ENCODE peak calls at places on chromosomes 16 and 17, in seven cellular contexts. S is IMR-90, A is right lobe of liver, O is BE2C, W is astrocyte of the spinal cord, V is cardiac fibroblast, D is H1. Y is an unnamed sample.

GRCh38 chr17:62824290-62825135 is 16.4 kb upstream of the MARCHF10 start:
- DNase-seq in S (peak), A (no peak), D (peak), V (peak), O (no peak), W (peak), Y (peak)

GRCh38 chr16:88344411-88345030 is 38.2 kb upstream of the ZNF469 start:
- DNase-seq in D (no peak), A (peak), O (no peak), S (no peak), W (no peak), V (no peak), Y (no peak)

GRCh38 chr16:49924078-49924477 is 68.2 kb upstream of the ZNF423 start:
- DNase-seq in S (no peak), O (peak), V (peak), D (no peak), A (no peak), W (no peak), Y (peak)

GRCh38 chr16:66258916-66259845 is 107.3 kb upstream of the CDH5 start:
- DNase-seq in D (no peak), W (no peak), A (no peak), V (no peak), O (no peak), S (no peak), Y (no peak)

GRCh38 chr16:354971-355441 is 2.5 kb upstream of the AXIN1 start:
- DNase-seq in S (no peak), V (no peak), A (no peak), O (no peak), D (no peak), W (no peak), Y (no peak)

GRCh38 chr17:58572846-58573245 is 58.4 kb upstream of the MTMR4 start:
- DNase-seq in W (no peak), D (no peak), S (no peak), V (no peak), O (no peak), A (no peak), Y (no peak)

GRCh38 chr17:46782250-46782953 is 36.1 kb downstream of the WNT3 start:
- DNase-seq in V (peak), A (no peak), S (no peak), O (peak), W (peak), D (no peak), Y (no peak)

GRCh38 chr16:4266372-4266771 is 6.5 kb downstream of the TFAP4 start:
- DNase-seq in V (peak), D (no peak), S (no peak), O (peak), A (no peak), W (peak), Y (peak)

GRCh38 chr17:42725143-42725542 is 19.7 kb downstream of the EZH1 start:
- DNase-seq in A (no peak), O (no peak), V (no peak), W (no peak), S (no peak), D (no peak), Y (no peak)

GRCh38 chr16:1808691-1809090 is 15.2 kb upstream of the IGFALS start:
- DNase-seq in W (no peak), V (no peak), D (no peak), S (no peak), A (no peak), O (no peak), Y (no peak)

GRCh38 chr17:65797809-65798208 is 236.4 kb upstream of the AXIN2 start:
- DNase-seq in S (no peak), A (no peak), O (peak), V (peak), D (peak), W (no peak), Y (peak)

GRCh38 chr17:49575524-49576120 is at the start of gene NXPH3:
- DNase-seq in W (no peak), S (peak), V (peak), D (no peak), A (peak), O (peak), Y (peak)

GRCh38 chr16:49491111-49491670 is 117.6 kb downstream of the C16orf78 start:
- DNase-seq in O (no peak), S (no peak), W (no peak), D (no peak), A (no peak), V (no peak), Y (no peak)

GRCh38 chr16:56226187-56226586 is 34.9 kb downstream of the GNAO1 start:
- DNase-seq in W (no peak), A (peak), V (no peak), O (no peak), S (no peak), D (no peak), Y (peak)

GRCh38 chr16:15518412-15519351 is 84.3 kb downstream of the BMERB1 start:
- DNase-seq in O (peak), S (peak), V (peak), D (no peak), A (no peak), W (peak), Y (peak)

GRCh38 chr16:73000020-73000906 is 47.7 kb downstream of the ZFHX3 start:
- DNase-seq in D (no peak), V (peak), W (peak), O (no peak), A (no peak), S (no peak), Y (peak)

GRCh38 chr17:82230627-82231311 is 1.9 kb downstream of the SLC16A3 start:
- DNase-seq in O (peak), W (peak), V (peak), D (no peak), A (peak), S (peak), Y (peak)

GRCh38 chr17:63476857-63477470 is at the start of gene ACE:
- DNase-seq in A (peak), V (no peak), W (no peak), O (peak), S (peak), D (no peak), Y (no peak)

GRCh38 chr17:72587773-72588511 is 467.1 kb downstream of the SOX9 start:
- DNase-seq in O (no peak), D (no peak), V (peak), W (peak), A (no peak), S (peak), Y (no peak)

GRCh38 chr16:71894229-71894920 is 956 bp upstream of the IST1 start:
- DNase-seq in V (peak), S (peak), O (peak), D (peak), W (peak), A (peak), Y (peak)

GRCh38 chr16:68994324-68994723 is 111.1 kb upstream of the HAS3 start:
- DNase-seq in V (no peak), D (no peak), A (no peak), O (no peak), W (no peak), S (no peak), Y (no peak)

GRCh38 chr17:83103200-83103937 is 24.0 kb downstream of the METRNL start:
- DNase-seq in D (no peak), O (no peak), W (no peak), S (peak), A (no peak), V (no peak), Y (peak)

GRCh38 chr16:69223882-69224281 is 36.9 kb downstream of the SNTB2 start:
- DNase-seq in V (peak), O (no peak), D (no peak), S (peak), A (no peak), W (peak), Y (peak)

GRCh38 chr17:1160591-1161041 is 19.2 kb downstream of the ABR start:
- DNase-seq in D (no peak), O (no peak), S (no peak), W (no peak), A (no peak), V (no peak), Y (no peak)

GRCh38 chr17:933168-934083 is 46.1 kb downstream of the NXN start:
- DNase-seq in O (no peak), S (peak), D (no peak), W (peak), A (no peak), V (peak), Y (peak)

GRCh38 chr17:65457635-65458257 is 103.7 kb downstream of the AXIN2 start:
- DNase-seq in W (no peak), A (no peak), O (no peak), S (no peak), D (no peak), V (no peak), Y (no peak)

GRCh38 chr17:58414596-58414997 is 2.7 kb downstream of the RNF43 start:
- DNase-seq in A (no peak), W (no peak), V (no peak), D (no peak), S (no peak), O (no peak), Y (no peak)

GRCh38 chr17:83009414-83010322 is 69.7 kb upstream of the METRNL start:
- DNase-seq in A (no peak), O (no peak), D (no peak), V (no peak), S (no peak), W (no peak), Y (no peak)

GRCh38 chr16:31138621-31139578 is 3.4 kb upstream of the PRSS8 start:
- DNase-seq in D (no peak), O (peak), W (peak), A (no peak), V (peak), S (peak), Y (peak)

GRCh38 chr16:75555707-75556512 is at the start of gene TMEM231:
- DNase-seq in W (peak), O (peak), S (peak), D (peak), A (peak), V (peak), Y (peak)

GRCh38 chr17:19714542-19715411 is 1.6 kb downstream of the SLC47A2 start:
- DNase-seq in O (no peak), D (no peak), V (no peak), S (no peak), W (no peak), A (no peak), Y (no peak)
- TF ChIP-seq CTCF in O (no peak), D (peak), V (no peak), S (no peak), W (no peak), A (no peak), Y (no peak)

GRCh38 chr17:18262641-18263040 is 2.2 kb downstream of the MIEF2 start:
- DNase-seq in S (no peak), A (no peak), V (no peak), W (no peak), O (no peak), D (no peak), Y (no peak)

GRCh38 chr17:18261146-18261515 is 669 bp downstream of the MIEF2 start:
- DNase-seq in O (no peak), S (peak), A (peak), V (peak), W (peak), D (no peak), Y (peak)

GRCh38 chr17:18262111-18262510 is 1.6 kb downstream of the MIEF2 start:
- DNase-seq in W (no peak), S (no peak), A (no peak), D (no peak), V (no peak), O (no peak), Y (no peak)

GRCh38 chr17:18260332-18261145 is at the start of gene MIEF2:
- DNase-seq in S (peak), D (peak), O (peak), V (peak), W (peak), A (peak), Y (peak)

GRCh38 chr17:18261659-18262058 is 1.2 kb downstream of the MIEF2 start:
- DNase-seq in S (no peak), A (no peak), V (no peak), O (no peak), D (no peak), W (no peak), Y (no peak)
- H3K4me3 ChIP-seq in S (peak), A (peak), V (peak), O (no peak), D (peak), W (peak), Y (no peak)

DNA sequence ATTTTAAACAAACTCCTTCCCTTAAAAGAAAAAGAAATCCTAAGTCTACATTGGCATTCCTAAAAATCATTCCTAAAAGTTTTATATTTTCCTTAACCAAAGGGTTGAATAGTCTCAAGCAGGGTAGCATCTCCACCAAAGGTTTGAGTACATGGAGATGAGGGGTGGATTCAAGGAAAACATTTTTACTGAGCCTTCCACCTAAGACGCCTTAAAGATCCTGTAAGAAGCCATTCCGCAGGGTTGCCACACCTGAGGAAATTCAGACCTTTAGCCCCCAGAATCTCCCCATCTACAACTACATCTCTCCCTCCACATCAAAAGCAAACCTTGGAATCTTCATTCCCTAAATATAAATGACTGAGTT is 7.7 kb upstream of the AKTIP start:
- DNase-seq in W (no peak), S (no peak), O (no peak), D (no peak), V (no peak), A (no peak), Y (no peak)
- TF ChIP-seq CTCF in W (no peak), S (no peak), O (no peak), D (no peak), V (no peak), A (no peak), Y (no peak)

DNA sequence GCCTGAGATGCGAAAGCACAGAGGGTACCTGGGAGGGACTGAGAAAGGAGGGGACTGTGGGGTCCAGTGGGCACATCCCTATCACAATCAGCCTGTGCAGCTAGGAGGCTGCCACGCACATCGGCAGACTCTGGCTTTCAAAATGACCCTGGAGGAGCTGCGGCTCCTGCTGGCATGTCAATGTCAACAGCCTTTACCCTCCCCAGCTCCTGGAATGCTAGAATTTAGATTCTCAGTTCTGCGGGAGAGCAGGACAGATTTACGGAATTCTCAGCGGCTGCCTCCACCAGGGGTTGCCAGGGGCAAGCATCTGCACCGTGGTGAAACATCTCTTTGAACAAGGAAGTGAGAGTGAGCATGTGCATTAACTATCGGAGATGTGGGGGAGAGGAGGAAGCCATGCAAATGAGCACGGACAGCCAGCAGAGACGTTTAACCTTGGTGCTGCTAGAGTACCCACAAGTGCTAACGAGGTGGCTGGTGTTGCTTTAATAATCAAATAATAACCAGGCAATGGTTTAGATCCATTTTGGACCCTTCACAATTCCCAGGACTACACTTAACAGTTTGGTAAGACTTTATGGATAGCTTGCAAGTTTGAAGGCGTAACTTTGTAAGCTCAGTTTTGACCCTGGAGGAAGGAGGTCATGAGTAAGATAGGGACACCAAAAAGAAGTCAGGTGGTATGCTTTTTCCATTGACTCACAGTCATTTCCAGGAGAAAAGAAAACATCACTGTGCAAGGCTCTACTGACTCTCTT is 54.1 kb downstream of the XYLT1 start:
- DNase-seq in W (peak), O (no peak), A (no peak), D (no peak), V (peak), S (peak), Y (peak)
- H3K4me3 ChIP-seq in W (no peak), O (no peak), A (no peak), D (peak), V (no peak), S (no peak), Y (no peak)

DNA sequence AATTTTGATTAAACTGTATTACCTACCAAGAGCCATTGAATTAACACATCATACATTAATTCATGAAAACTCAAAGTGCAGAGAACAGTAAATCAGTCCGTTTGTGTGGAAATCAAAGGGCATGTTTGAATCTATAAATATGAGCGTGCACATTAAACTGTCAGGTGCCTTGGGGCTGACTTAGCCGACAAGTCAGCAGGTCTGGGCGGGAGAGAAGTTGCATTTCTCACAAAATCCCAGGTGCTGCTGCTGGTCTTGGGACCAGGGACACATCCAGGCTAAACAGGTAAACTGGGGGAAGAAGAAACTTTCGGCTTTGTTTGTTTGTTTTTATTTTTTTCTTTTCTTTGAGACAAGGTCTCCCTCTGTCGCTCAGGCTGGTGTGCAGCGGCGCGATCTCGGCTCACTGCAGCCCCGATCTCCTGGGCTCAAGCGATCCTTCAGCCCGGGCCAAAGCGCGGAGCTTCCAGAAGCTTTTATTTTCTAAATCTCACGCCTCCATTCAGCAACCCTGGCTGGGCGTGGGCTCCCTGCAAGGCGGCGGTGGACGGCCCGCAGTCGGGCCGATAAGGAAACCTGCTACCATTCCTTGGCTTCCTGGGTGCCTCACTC is 213.9 kb downstream of the MRTFB start:
- DNase-seq in V (peak), O (peak), D (no peak), S (no peak), W (peak), A (peak), Y (peak)
- TF ChIP-seq CTCF in V (peak), O (peak), D (peak), S (peak), W (peak), A (peak), Y (peak)

GRCh38 chr17:50817142-50817751 is 18.1 kb upstream of the WFIKKN2 start:
- DNase-seq in A (no peak), V (peak), W (no peak), D (no peak), S (no peak), O (peak), Y (peak)
- H3K4me3 ChIP-seq in A (no peak), V (no peak), W (no peak), D (no peak), S (no peak), O (peak), Y (no peak)

GRCh38 chr17:9979463-9979995 is 74.5 kb upstream of the RCVRN start:
- DNase-seq in S (peak), V (peak), D (no peak), O (no peak), A (no peak), W (no peak), Y (peak)

GRCh38 chr17:9981344-9981915 is 76.4 kb upstream of the RCVRN start:
- DNase-seq in W (no peak), O (no peak), D (no peak), V (no peak), S (no peak), A (no peak), Y (no peak)

GRCh38 chr17:9984768-9985167 is 79.7 kb upstream of the RCVRN start:
- DNase-seq in V (no peak), D (no peak), W (no peak), A (no peak), O (no peak), S (no peak), Y (no peak)

GRCh38 chr17:9985622-9986021 is 80.6 kb upstream of the RCVRN start:
- DNase-seq in A (no peak), W (no peak), V (no peak), D (no peak), O (no peak), S (no peak), Y (no peak)

DNA sequence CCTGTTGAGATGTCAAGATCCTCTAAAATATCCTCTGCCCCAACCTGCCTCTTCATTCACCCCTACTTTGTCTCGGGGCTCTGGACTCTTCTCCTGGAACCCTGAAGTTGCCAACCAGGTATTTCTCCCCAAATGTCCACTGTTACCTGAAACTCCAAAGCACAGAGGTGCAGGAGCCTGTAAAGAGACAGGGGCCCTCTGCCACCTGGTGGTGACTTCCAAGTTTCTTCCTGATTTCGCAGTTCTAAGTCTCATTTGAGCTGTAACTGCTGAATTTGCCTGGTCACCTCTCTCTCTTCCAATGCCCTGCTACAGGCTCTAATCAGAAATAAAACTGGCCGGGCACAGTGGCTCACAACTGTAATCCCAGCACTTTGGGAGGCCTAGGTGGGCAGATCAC is 77.1 kb upstream of the RCVRN start:
- DNase-seq in O (no peak), S (no peak), W (no peak), D (peak), V (no peak), A (no peak), Y (no peak)
- TF ChIP-seq CTCF in O (no peak), S (peak), W (no peak), D (peak), V (no peak), A (peak), Y (no peak)

GRCh38 chr17:35212668-35213067 is 18.5 kb upstream of the SLC35G3 start:
- DNase-seq in V (no peak), S (no peak), W (no peak), O (no peak), A (no peak), D (no peak), Y (no peak)

GRCh38 chr17:35213412-35213925 is 19.3 kb upstream of the SLC35G3 start:
- DNase-seq in V (no peak), D (no peak), A (no peak), S (no peak), O (no peak), W (no peak), Y (no peak)

GRCh38 chr17:35217107-35217506 is 22.9 kb upstream of the SLC35G3 start:
- DNase-seq in W (no peak), V (no peak), A (no peak), O (no peak), S (no peak), D (no peak), Y (no peak)

GRCh38 chr17:35214192-35214591 is 20.0 kb upstream of the SLC35G3 start:
- DNase-seq in S (no peak), D (no peak), A (no peak), V (no peak), O (no peak), W (no peak), Y (no peak)

GRCh38 chr17:35214631-35215273 is 20.6 kb upstream of the SLC35G3 start:
- DNase-seq in V (no peak), D (no peak), O (no peak), S (no peak), W (no peak), A (no peak), Y (no peak)
- H3K4me3 ChIP-seq in V (no peak), D (no peak), O (no peak), S (no peak), W (no peak), A (no peak), Y (no peak)